ENCODE peak calls at places on chromosome 1, in six cellular contexts. J is uterus, T is cardiac muscle cell, G is BJ, F is adrenal gland, R is pancreas. E is an unnamed sample. For H3K36me3, the result is how much of the 10 kb centered on the place peaks cover.

GRCh38 chr1:156709743-156710489 is 4.5 kb upstream of the CRABP2 start:
- DNase-seq in G (no peak), J (peak), T (peak), R (peak), F (peak), E (peak)

GRCh38 chr1:56255516-56256181 is 323.7 kb downstream of the PLPP3 start:
- DNase-seq in F (peak), R (peak), T (peak), J (peak), G (peak), E (peak)

GRCh38 chr1:215475719-215476525 is 91.2 kb upstream of the KCTD3 start:
- DNase-seq in F (peak), R (no peak), T (peak), G (peak), J (no peak), E (no peak)

GRCh38 chr1:236861560-236862230 is 66.6 kb downstream of the MTR start:
- DNase-seq in G (no peak), T (peak), R (no peak), F (no peak), J (no peak), E (no peak)

GRCh38 chr1:201024251-201024998 is 911 bp upstream of the KIF21B start:
- DNase-seq in R (no peak), G (no peak), J (no peak), F (no peak), T (no peak), E (no peak)

GRCh38 chr1:220892997-220893700 is 13.9 kb downstream of the HLX start:
- DNase-seq in J (no peak), G (no peak), F (no peak), T (no peak), R (no peak), E (no peak)

GRCh38 chr1:7408771-7409150 is 362.3 kb upstream of the VAMP3 start:
- DNase-seq in F (no peak), T (no peak), J (no peak), G (no peak), R (no peak), E (no peak)

GRCh38 chr1:63129184-63129583 is 193.2 kb upstream of the FOXD3 start:
- DNase-seq in T (no peak), G (no peak), F (no peak), R (no peak), J (no peak), E (no peak)

GRCh38 chr1:171753685-171754380 is 12.0 kb upstream of the VAMP4 start:
- DNase-seq in T (no peak), R (no peak), J (no peak), G (no peak), F (no peak), E (no peak)

GRCh38 chr1:220409751-220410370 is 118.1 kb upstream of the MARK1 start:
- DNase-seq in G (no peak), T (no peak), J (no peak), F (no peak), R (no peak), E (no peak)

GRCh38 chr1:89310505-89310904 is 37.8 kb upstream of the GBP5 start:
- DNase-seq in G (peak), F (no peak), J (no peak), R (no peak), T (peak), E (no peak)

GRCh38 chr1:7403265-7404045 is 367.6 kb upstream of the VAMP3 start:
- DNase-seq in G (no peak), R (no peak), F (no peak), J (no peak), T (no peak), E (peak)

GRCh38 chr1:72182859-72183258 is 99.5 kb downstream of the NEGR1 start:
- DNase-seq in G (no peak), R (no peak), T (no peak), J (no peak), F (no peak), E (no peak)

GRCh38 chr1:20198918-20199317 is 12.6 kb upstream of the PLA2G2C start:
- DNase-seq in F (no peak), R (no peak), G (no peak), T (no peak), J (no peak), E (no peak)

GRCh38 chr1:20199410-20199809 is 13.1 kb upstream of the PLA2G2C start:
- DNase-seq in F (no peak), R (no peak), J (no peak), T (no peak), G (no peak), E (no peak)

GRCh38 chr1:20200966-20201365 is 14.6 kb upstream of the PLA2G2C start:
- DNase-seq in T (no peak), R (no peak), F (no peak), J (no peak), G (no peak), E (no peak)

GRCh38 chr1:20198296-20198695 is 12.0 kb upstream of the PLA2G2C start:
- DNase-seq in J (no peak), G (no peak), T (no peak), F (no peak), R (no peak), E (no peak)

DNA sequence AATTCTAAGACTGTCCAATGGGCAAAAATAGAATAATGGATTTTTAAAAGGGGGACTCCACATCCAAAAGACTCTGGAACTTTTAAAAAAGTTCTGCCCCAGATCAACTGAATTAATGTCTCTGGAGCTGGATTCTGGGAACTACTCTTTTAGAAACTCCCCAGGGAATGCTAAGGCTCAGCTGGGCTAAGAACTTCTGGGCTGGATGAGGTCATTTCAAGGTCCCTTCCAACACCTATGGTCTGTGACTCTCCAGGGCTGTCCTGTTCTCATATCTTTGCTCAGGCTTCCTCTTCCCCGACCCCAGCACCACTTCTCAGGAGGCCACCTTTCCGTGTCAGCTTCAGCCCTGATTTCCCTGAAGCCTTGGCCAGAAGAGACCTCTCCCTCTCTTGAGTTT is 13.5 kb upstream of the PLA2G2C start:
- DNase-seq in R (no peak), G (no peak), T (no peak), J (no peak), F (no peak), E (no peak)
- H3K36me3 ChIP-seq in R (under half), G (under half), T (under half), J (under half), F (under half), E (under half)

GRCh38 chr1:203028784-203029553 is 2.7 kb downstream of the PPFIA4 start:
- DNase-seq in J (no peak), T (no peak), G (no peak), F (no peak), R (no peak), E (no peak)

GRCh38 chr1:203025721-203026665 is at the start of gene PPFIA4:
- DNase-seq in F (peak), T (peak), J (peak), R (peak), G (no peak), E (peak)

GRCh38 chr1:203031467-203031866 is 5.2 kb downstream of the PPFIA4 start:
- DNase-seq in J (no peak), T (no peak), F (no peak), R (no peak), G (no peak), E (no peak)

GRCh38 chr1:203028067-203028783 is 1.9 kb downstream of the PPFIA4 start:
- DNase-seq in J (no peak), R (no peak), F (no peak), T (peak), G (no peak), E (no peak)

DNA sequence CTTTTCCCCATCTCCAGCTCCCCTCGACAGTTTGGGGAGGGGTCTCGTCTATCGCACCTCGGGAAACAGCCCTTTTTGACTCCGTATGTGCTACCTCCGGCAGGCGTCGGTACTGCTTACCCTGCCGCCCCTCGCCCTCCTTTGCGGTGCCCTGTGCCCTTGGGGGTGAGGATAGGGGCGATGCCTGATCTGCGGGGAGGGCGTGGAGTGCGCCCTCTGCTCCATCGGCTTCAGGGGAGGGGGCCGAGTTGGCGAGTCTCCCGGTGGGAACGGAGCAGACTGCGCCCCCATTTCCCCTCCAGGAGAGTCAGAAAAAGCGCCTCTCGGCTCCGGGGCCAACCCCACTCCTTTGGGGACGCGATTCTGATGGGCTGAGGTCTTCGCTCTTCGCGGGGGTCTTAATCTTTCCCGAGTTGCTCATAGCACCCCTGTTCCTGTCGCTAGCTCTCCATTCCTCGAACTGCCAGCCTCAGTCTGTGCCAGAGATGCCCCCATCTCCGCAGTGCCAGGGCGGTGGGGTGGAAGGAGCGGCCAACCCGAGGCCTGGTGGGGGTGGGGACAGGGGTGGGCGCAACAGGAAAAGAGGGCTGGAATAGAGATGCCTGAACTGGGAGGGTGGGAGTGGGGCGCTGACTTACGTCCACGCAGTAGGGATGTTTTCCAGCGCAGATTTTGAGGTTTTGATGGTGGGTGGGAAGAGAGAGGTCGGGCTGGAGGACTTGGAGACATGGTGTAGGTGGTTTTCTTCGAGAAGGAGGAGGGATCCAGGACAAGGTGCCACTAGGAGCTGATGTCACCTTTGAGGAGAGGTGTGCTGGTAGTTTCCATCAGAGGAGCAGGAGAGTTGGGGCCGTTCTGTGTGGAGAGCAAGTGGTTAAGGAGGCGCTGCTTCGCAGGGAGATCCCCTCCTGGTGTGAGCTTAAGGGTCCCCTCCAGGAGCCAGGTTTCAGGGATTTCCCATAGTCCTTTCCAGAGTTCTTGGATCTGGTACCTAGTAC is 674 bp downstream of the PPFIA4 start:
- DNase-seq in G (no peak), J (no peak), R (no peak), T (no peak), F (no peak), E (no peak)
- TF ChIP-seq CTCF in G (no peak), J (no peak), R (no peak), T (no peak), F (no peak), E (no peak)

DNA sequence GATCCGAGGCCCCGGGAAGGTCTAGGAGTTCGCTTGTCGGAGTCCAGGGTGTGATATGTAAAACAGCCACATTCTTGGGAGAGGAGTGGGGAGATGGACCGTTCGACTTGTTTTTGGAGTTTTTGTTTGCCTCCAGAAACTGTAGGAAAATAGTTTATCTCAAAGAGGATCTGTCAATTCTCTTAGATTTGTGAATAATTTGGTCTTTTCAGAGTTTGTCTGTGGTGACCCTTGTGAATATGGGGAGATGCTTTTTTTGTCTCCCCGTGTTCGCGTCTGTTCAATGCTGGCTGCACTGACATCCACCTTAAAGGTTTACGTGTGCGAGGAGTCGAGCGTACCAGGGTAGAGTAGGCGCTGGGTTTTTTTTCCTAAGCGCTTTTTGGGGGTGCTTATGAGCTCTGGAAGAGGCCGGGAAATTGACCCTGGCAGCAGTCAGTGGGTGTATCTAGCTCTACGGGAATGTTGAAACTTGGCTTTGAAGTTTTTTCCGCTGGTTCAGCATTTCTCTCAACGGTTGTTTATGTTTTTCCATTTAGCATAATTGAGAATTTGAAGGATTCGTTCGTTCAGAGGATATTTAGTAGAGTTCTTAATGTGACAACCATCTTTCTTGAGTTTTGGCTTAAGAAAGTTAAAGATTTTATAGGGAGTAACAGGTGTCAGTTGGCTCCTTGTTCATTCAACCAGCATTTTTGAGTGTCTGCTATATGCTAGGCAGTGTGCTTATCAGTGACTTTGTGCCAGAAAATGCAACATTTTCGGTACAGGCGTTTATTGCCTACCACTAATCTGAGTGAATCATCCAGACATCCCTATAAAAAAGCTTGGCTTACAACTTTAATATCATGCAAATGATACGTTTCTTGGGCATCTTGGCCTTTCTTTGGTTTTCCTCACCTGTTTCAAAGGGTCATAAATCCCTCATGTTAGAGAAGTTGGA is 1.2 kb downstream of the SZRD1 start:
- DNase-seq in J (no peak), R (no peak), G (no peak), F (peak), T (peak), E (no peak)
- H3K36me3 ChIP-seq in J (under half), R (under half), G (under half), F (under half), T (under half), E (under half)

GRCh38 chr1:109687641-109688499 is at the start of gene GSTM1:
- DNase-seq in R (peak), G (no peak), T (peak), J (no peak), F (no peak), E (no peak)
- TF ChIP-seq CTCF in R (no peak), G (no peak), T (peak), J (no peak), F (peak), E (peak)

DNA sequence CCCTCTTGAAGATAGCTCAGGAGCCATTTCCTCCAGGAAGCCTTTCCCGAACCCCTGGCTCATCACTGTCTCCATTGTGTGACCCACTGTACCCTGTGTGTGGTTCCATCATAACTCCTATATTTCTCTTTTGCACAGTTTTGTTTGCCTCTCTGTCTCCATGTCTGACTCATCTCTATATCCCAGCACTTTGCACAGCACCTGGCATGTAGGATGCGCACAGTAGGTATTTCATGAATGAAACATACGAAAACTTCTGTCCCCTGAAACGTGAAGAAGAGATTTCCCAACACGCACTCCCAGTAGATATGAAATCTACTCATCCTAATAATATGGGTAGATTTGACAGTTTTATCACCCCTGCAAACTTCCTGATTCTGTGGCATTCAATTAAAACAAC is 275.2 kb downstream of the NFIA start:
- DNase-seq in J (no peak), R (no peak), G (no peak), F (no peak), T (no peak), E (no peak)
- H3K36me3 ChIP-seq in J (under half), R (under half), G (under half), F (under half), T (under half), E (under half)

GRCh38 chr1:32394141-32394889 is at the start of gene BSDC1:
- DNase-seq in F (peak), G (peak), J (peak), R (peak), T (peak), E (peak)
- TF ChIP-seq CTCF in F (no peak), G (no peak), J (no peak), R (no peak), T (no peak), E (no peak)

DNA sequence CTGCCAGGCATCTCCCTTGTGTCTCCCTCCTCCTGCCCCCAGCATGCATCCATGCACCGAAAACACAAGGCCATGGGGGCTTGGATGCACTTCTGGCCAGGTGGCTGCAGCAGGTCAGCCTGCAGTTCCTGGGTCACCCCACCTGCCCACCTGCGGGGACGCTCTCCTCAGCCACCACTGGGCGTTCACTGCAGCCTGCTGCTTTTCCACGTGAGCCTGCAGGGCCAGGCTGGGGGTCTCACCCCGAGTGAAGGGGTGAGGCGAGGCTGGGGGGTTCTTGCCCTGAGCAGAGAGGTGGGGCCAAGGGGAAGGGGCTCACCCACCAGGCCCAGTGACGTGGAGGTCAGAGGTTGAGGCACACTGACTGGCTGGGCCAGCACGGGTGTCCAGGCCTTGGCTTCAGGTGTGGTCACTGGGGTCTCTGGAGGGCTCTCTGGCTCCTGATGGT is 64.6 kb downstream of the WNT9A start:
- DNase-seq in J (no peak), F (no peak), R (peak), T (no peak), G (no peak), E (no peak)
- H3K36me3 ChIP-seq in J (under half), F (under half), R (under half), T (under half), G (under half), E (under half)

GRCh38 chr1:177567393-177567792 is 396.6 kb downstream of the BRINP2 start:
- DNase-seq in T (peak), G (no peak), F (no peak), R (no peak), J (no peak), E (no peak)
- TF ChIP-seq CTCF in T (peak), G (peak), F (peak), R (no peak), J (no peak), E (no peak)

DNA sequence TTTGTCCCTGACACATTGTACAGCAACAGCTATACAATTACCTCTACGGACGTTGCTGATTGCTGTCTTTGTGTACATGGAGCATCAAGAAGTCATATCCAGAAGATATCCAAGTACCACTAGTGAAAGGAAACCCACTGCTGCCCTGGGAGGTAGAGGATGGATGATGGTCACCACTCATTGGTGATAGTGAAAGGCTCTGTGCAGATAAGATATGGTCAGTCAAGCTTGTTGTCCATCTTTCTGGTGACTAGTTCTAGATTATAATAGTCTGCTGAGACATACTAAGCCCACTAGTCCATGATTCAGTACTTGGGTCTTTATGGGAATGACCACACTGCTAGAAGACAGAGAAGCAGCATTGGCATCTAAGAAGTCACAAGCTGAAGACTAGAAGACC is 30.3 kb downstream of the NIBAN1 start:
- DNase-seq in F (no peak), R (no peak), J (no peak), G (no peak), T (no peak), E (no peak)
- H3K36me3 ChIP-seq in F (under half), R (under half), J (under half), G (under half), T (under half), E (under half)